ENCODE peak calls at places on chromosomes 7 and 10, in four cellular contexts. X, G, I and M are unnamed samples.

GRCh38 chr10:132987671-132988571 is 45.6 kb upstream of the CFAP46 start:
- DNase-seq in X (peak), G (no peak), I (no peak), M (no peak)

GRCh38 chr7:138781004-138781403 is 16.8 kb upstream of the TMEM213 start:
- DNase-seq in X (no peak), G (no peak), I (no peak), M (no peak)

GRCh38 chr7:47514818-47515217 is 67.1 kb downstream of the TNS3 start:
- DNase-seq in X (peak), G (peak), I (no peak), M (no peak)

GRCh38 chr7:154255324-154255723 is 203.1 kb downstream of the DPP6 start:
- DNase-seq in X (no peak), G (no peak), I (peak), M (no peak)

GRCh38 chr7:141558544-141559183 is 7.5 kb downstream of the AGK start:
- DNase-seq in X (peak), G (peak), I (no peak), M (no peak)

GRCh38 chr10:15069230-15069629 is 19.3 kb downstream of the ACBD7 start:
- DNase-seq in X (no peak), G (peak), I (no peak), M (no peak)

GRCh38 chr10:116097239-116097751 is 175.7 kb downstream of the GFRA1 start:
- DNase-seq in X (no peak), G (no peak), I (no peak), M (no peak)

GRCh38 chr7:43278088-43278644 is 165.7 kb downstream of the HECW1 start:
- DNase-seq in X (no peak), G (no peak), I (no peak), M (no peak)

GRCh38 chr7:582931-583330 is 63.3 kb upstream of the PDGFA start:
- DNase-seq in X (no peak), G (no peak), I (no peak), M (no peak)

GRCh38 chr7:42278360-42278759 is 41.4 kb upstream of the GLI3 start:
- DNase-seq in X (no peak), G (no peak), I (no peak), M (no peak)

GRCh38 chr7:133353775-133354174 is 100.9 kb downstream of the EXOC4 start:
- DNase-seq in X (no peak), G (no peak), I (no peak), M (no peak)

GRCh38 chr7:31416381-31416780 is 75.9 kb upstream of the NEUROD6 start:
- DNase-seq in X (no peak), G (no peak), I (no peak), M (no peak)

GRCh38 chr7:137519964-137520363 is 176.4 kb upstream of the PTN start:
- DNase-seq in X (peak), G (no peak), I (no peak), M (no peak)

GRCh38 chr10:10817609-10818008 is 200.1 kb upstream of the CELF2 start:
- DNase-seq in X (no peak), G (no peak), I (no peak), M (no peak)

GRCh38 chr7:888081-889024 is 12.0 kb downstream of the GET4 start:
- DNase-seq in X (no peak), G (no peak), I (no peak), M (no peak)

GRCh38 chr7:43535810-43536585 is 46.9 kb upstream of the STK17A start:
- DNase-seq in X (peak), G (peak), I (no peak), M (no peak)

GRCh38 chr10:6014241-6014761 is 37.0 kb upstream of the IL15RA start:
- DNase-seq in X (peak), G (peak), I (peak), M (no peak)

GRCh38 chr7:141875453-141875852 is 34.2 kb upstream of the PRSS37 start:
- DNase-seq in X (no peak), G (no peak), I (no peak), M (no peak)

GRCh38 chr10:103544657-103545310 is 51.3 kb downstream of the NEURL1 start:
- DNase-seq in X (no peak), G (no peak), I (peak), M (no peak)

GRCh38 chr10:55500931-55501559 is 700.0 kb upstream of the PCDH15 start:
- DNase-seq in X (no peak), G (peak), I (peak), M (peak)

GRCh38 chr10:3857318-3857717 is 72.3 kb upstream of the KLF6 start:
- DNase-seq in X (no peak), G (no peak), I (no peak), M (no peak)

GRCh38 chr10:126663880-126664279 is 6.6 kb downstream of the C10orf90 start:
- DNase-seq in X (peak), G (peak), I (no peak), M (no peak)

GRCh38 chr7:98357751-98358161 is 43.1 kb downstream of the BAIAP2L1 start:
- DNase-seq in X (peak), G (peak), I (no peak), M (no peak)

GRCh38 chr10:14698487-14699170 is 76.1 kb downstream of the FAM107B start:
- DNase-seq in X (peak), G (peak), I (no peak), M (no peak)

GRCh38 chr7:40525764-40526163 is 391.0 kb downstream of the SUGCT start:
- DNase-seq in X (no peak), G (no peak), I (no peak), M (no peak)

GRCh38 chr10:114102253-114102652 is 58.6 kb downstream of the ADRB1 start:
- DNase-seq in X (peak), G (peak), I (no peak), M (no peak)

GRCh38 chr10:126373982-126374381 is 14.3 kb downstream of the ADAM12 start:
- DNase-seq in X (peak), G (peak), I (no peak), M (no peak)

GRCh38 chr7:95684037-95684436 is 87.7 kb upstream of the PDK4 start:
- DNase-seq in X (peak), G (peak), I (no peak), M (no peak)

GRCh38 chr10:5511231-5511884 is 12.0 kb upstream of the CALML5 start:
- DNase-seq in X (no peak), G (no peak), I (no peak), M (no peak)

GRCh38 chr10:27474741-27475140 is 29.4 kb upstream of the RAB18 start:
- DNase-seq in X (peak), G (no peak), I (no peak), M (no peak)

GRCh38 chr10:27464993-27465392 is 39.1 kb upstream of the RAB18 start:
- DNase-seq in X (no peak), G (no peak), I (no peak), M (no peak)

DNA sequence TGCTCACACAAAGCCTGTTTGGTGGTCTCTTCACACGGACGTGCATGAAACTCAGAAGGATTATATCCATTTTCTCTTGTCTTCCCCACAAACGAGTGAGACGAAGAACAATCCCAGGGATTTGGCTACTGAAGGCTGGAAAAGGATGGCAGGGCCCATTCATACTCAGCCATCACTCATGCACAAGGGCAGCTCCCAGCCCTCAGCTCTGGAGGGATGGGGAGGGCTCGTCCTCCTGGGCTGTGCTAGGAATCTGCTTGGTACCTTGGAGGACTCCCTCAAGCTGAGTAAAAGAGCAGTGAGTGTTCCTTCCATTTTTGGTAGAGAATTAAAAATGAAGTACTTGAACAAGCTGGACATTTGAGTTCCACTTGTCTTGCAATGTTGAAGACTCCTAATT is 33.2 kb upstream of the RAB18 start:
- DNase-seq in X (no peak), G (no peak), I (peak), M (no peak)
- H2AK5ac ChIP-seq in X (no peak), G (no peak), I (no peak), M (no peak)

DNA sequence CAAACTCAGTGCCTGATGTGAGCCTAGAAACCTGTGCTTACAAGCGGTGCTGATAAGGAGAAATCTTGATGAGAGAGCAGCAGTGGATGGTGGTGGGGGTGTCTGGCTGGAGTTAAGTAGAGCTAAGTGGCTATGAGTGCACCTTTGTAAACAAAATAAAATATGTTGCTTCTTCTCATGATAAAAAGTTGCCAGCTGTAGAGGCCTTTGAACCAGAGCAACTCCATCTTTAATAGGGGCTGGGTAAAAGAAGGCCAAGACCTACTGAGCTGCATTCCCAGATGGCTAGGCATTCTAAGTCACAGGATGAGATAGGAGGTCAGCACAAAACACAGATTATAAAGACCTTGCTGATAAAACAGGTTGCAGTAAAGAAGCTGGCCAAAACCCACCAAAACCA is 107.6 kb upstream of the FAM3C start:
- DNase-seq in X (no peak), G (no peak), I (no peak), M (no peak)
- H3K14ac ChIP-seq in X (no peak), G (no peak), I (no peak), M (no peak)

GRCh38 chr7:128835790-128836641 is 5.8 kb downstream of the FLNC start:
- DNase-seq in X (peak), G (no peak), I (no peak), M (no peak)

GRCh38 chr7:128833939-128834310 is 3.7 kb downstream of the FLNC start:
- DNase-seq in X (no peak), G (peak), I (no peak), M (no peak)

GRCh38 chr7:128833148-128833938 is 3.1 kb downstream of the FLNC start:
- DNase-seq in X (peak), G (peak), I (peak), M (no peak)

GRCh38 chr7:128836729-128837348 is 6.6 kb downstream of the FLNC start:
- DNase-seq in X (no peak), G (no peak), I (no peak), M (no peak)

DNA sequence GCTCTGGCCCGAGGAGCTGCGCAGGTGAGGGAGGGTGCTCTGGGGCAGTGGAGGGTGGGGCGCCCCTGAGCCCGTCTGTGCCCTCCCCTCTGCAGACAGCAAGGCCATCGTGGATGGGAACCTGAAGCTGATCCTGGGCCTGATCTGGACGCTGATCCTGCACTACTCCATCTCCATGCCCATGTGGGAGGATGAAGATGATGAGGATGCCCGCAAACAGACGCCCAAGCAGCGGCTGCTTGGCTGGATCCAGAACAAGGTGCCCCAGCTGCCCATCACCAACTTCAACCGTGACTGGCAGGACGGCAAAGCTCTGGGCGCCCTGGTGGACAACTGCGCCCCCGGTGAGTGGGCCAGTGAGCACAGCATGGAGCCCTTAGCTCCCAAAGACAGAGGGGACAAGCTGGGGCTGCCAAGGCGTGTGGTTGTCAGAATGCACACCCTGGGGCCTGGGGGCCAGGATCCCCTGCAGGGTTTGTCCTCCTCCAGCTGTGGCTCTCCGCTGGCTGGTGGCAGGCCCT is 5.1 kb downstream of the FLNC start:
- DNase-seq in X (no peak), G (no peak), I (no peak), M (no peak)
- H2BK15ac ChIP-seq in X (no peak), G (no peak), I (no peak), M (peak)

GRCh38 chr7:4043988-4044387 is 638.1 kb upstream of the FOXK1 start:
- DNase-seq in X (no peak), G (no peak), I (no peak), M (no peak)
- H2AK5ac ChIP-seq in X (no peak), G (no peak), I (no peak), M (no peak)

GRCh38 chr10:29102233-29102632 is 186.6 kb upstream of the LYZL1 start:
- DNase-seq in X (no peak), G (peak), I (no peak), M (no peak)

GRCh38 chr10:29099001-29099400 is 189.9 kb upstream of the LYZL1 start:
- DNase-seq in X (no peak), G (peak), I (no peak), M (no peak)

GRCh38 chr10:29098423-29098822 is 190.4 kb upstream of the LYZL1 start:
- DNase-seq in X (no peak), G (no peak), I (no peak), M (no peak)

GRCh38 chr10:29100505-29100904 is 188.4 kb upstream of the LYZL1 start:
- DNase-seq in X (no peak), G (no peak), I (no peak), M (no peak)

GRCh38 chr10:29099415-29099814 is 189.5 kb upstream of the LYZL1 start:
- DNase-seq in X (no peak), G (no peak), I (no peak), M (no peak)
- H3K14ac ChIP-seq in X (no peak), G (no peak), I (no peak), M (no peak)

DNA sequence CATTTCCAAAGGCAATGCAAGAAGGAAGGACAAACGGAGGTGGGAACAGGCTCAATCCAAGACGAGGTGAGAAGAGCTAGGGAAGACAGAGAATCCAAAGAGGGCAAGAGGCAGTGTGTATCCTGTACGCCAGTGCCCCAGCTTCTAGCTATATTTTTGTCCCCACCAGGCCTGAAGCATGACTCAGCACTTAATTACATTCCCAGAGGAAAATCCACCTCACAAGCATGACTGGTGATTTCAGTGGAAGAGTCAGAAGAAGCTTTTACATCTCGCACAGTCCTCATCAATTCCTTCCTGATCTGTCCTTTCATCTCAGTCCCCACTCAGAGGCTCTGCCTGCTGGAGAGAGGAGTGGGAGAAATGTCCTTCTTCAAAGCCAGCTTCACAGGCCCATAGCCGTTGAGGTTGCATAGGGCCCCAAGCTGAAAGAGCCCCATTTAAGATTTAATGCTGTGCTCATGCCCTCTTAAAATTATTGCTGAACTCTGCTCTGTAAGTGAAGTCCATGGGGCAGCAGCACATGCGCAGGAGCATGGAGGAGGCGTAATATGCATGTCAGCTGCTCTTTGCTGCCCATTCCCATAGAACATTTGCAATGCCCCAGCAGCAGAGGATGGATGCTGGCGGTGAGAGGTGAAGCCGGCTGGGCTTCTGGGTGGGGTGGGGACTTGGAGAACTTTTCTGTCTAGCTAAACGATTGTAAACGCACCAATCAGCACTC is 39.0 kb upstream of the AOAH start:
- DNase-seq in X (peak), G (peak), I (no peak), M (no peak)
- H2BK15ac ChIP-seq in X (no peak), G (no peak), I (no peak), M (no peak)

DNA sequence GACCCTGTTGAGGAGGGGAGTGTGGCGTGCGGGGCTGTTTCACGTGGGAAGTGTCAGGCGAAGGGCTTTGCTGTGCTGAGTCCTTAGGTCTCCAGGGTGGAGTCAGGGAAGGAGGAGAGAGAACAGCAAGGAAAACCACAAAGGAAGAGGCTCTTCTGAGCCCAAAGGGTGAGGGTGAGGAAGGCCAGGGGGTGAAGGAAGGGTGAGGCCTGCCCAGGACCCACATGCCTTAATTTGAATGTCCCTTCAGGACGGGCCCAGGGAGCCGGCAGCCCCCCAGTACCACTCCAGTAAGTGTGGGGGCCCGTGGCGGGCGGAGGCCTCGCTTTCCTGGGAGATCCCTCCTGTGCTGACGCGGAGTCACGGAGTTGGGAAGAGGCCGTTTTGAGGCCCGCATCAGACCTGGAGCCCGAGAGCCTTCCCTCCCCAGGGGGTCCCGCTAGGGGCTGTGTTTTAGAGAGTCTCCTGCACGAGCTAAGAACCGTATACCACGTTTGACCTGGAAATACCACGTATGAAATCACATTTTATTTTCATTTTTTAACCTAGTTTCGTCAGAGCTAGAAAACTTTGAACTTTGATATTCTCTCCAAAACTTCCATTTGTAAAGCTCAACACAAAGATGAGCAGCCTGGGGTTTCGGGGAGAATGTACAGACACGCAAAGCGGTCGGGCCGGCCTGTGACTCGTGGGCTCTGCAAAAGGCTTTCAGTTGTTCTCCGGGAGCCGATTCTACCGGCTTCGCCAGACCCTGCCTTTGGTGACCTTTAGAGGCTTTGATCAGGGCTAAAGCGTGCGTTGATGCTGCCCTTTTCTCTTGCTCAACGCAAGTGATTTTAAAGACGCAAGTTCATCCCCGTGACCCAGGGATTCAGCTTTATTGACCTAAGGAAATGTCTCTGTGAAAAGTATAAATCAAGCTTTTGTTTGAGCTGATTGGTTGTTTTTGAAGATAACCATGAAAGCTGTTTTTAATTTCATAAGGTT is 23.6 kb upstream of the TTYH3 start:
- DNase-seq in X (no peak), G (no peak), I (peak), M (no peak)
- H2AK5ac ChIP-seq in X (peak), G (no peak), I (no peak), M (no peak)

DNA sequence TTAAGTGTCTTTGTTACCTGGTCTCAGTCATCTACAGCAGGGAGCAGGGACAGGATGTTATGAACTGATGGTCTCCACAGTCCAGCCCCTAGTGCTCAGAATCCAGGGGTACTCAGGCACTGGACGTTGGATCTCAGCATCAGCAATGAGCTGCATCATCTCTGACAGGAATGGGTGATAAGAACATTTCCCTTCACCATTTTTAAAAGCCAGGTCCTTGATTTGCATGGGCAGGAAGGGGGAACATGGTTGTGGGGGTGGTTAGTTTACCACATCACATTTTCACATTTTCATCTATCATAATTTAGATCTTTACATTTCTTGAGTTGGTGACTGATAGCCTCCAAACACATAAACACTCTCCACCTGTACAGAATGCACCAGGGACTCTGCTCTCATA is 427.8 kb upstream of the NPVF start:
- DNase-seq in X (no peak), G (no peak), I (no peak), M (no peak)
- H3K14ac ChIP-seq in X (no peak), G (peak), I (no peak), M (no peak)